ENCODE peak calls at places on chromosomes 2 and 18, in six cellular contexts. B is pancreas; P is aorta; W is mesendoderm; X is SJSA1; M is CD8-positive, alpha-beta T cell. D is an unnamed sample.

GRCh38 chr2:72142743-72143440 is 4.8 kb downstream of the CYP26B1 start:
- DNase-seq in X (no peak), P (peak; percentile 77), B (no peak), M (no peak), W (peak; percentile 60), D (no peak)

GRCh38 chr18:79772108-79772864 is 25.5 kb upstream of the KCNG2 start:
- DNase-seq in X (no peak), B (no peak), W (no peak), M (no peak), P (peak; percentile 38), D (no peak)

GRCh38 chr2:207075456-207075855 is 90.3 kb downstream of the KLF7 start:
- DNase-seq in X (no peak), P (no peak), B (no peak), M (no peak), W (no peak), D (no peak)

GRCh38 chr2:10382313-10383061 is 65.6 kb downstream of the ODC1 start:
- DNase-seq in M (peak; percentile 50), W (peak; percentile 64), B (no peak), P (peak; percentile 64), X (no peak), D (no peak)

GRCh38 chr2:241636983-241637232 is at the start of gene THAP4:
- DNase-seq in X (no peak), P (peak; percentile 77), W (no peak), M (peak; percentile 54), B (peak; percentile 81), D (no peak)

GRCh38 chr18:74745658-74746403 is 148.2 kb downstream of the ZNF407 start:
- DNase-seq in W (no peak), M (no peak), B (no peak), P (no peak), X (peak; percentile 52), D (peak; percentile 40)

GRCh38 chr2:98869868-98870267 is 66.2 kb downstream of the CRACDL start:
- DNase-seq in B (peak; percentile 87), P (no peak), M (no peak), W (no peak), X (no peak), D (no peak)

GRCh38 chr2:54708584-54709340 is 14.7 kb upstream of the EML6 start:
- DNase-seq in X (no peak), W (peak; percentile 22), B (peak; percentile 72), P (peak; percentile 70), M (peak; percentile 15), D (no peak)

GRCh38 chr2:134307334-134307733 is 53.5 kb downstream of the MGAT5 start:
- DNase-seq in X (no peak), W (no peak), B (no peak), M (no peak), P (no peak), D (no peak)

GRCh38 chr2:230908595-230909191 is 16.3 kb downstream of the GPR55 start:
- DNase-seq in W (peak; percentile 40), M (no peak), B (no peak), P (peak; percentile 15), X (peak; percentile 95), D (peak; percentile 70)

GRCh38 chr2:173264603-173265366 is 89.9 kb upstream of the CDCA7 start:
- DNase-seq in P (peak; percentile 69), X (no peak), B (no peak), W (peak; percentile 52), M (no peak), D (no peak)

GRCh38 chr2:111632661-111633060 is 251.3 kb downstream of the ANAPC1 start:
- DNase-seq in X (no peak), W (peak; percentile 26), M (no peak), B (no peak), P (no peak), D (no peak)

GRCh38 chr18:34871435-34871834 is 161.3 kb downstream of the DTNA start:
- DNase-seq in M (no peak), W (no peak), P (no peak), X (no peak), B (no peak), D (no peak)

GRCh38 chr2:69789129-69789528 is 40.3 kb upstream of the GMCL1 start:
- DNase-seq in M (no peak), B (no peak), X (peak; percentile 76), P (peak; percentile 67), W (peak; percentile 98), D (no peak)

GRCh38 chr2:6524678-6525367 is 340.9 kb downstream of the CMPK2 start:
- DNase-seq in B (no peak), X (no peak), P (no peak), W (no peak), M (no peak), D (no peak)

GRCh38 chr18:58584219-58585127 is 44.4 kb downstream of the ALPK2 start:
- DNase-seq in M (no peak), X (peak; percentile 87), B (no peak), W (peak; percentile 93), P (no peak), D (no peak)

GRCh38 chr2:239932881-239933735 is 92.0 kb downstream of the NDUFA10 start:
- DNase-seq in P (peak; percentile 29), X (no peak), M (no peak), W (no peak), B (no peak), D (no peak)

GRCh38 chr18:74225193-74225840 is 66.4 kb downstream of the CYB5A start:
- DNase-seq in W (peak; percentile 27), B (no peak), M (no peak), X (no peak), P (no peak), D (no peak)

GRCh38 chr18:40313030-40313642 is 1641.9 kb upstream of the PIK3C3 start:
- DNase-seq in M (no peak), X (no peak), P (no peak), B (no peak), W (no peak), D (no peak)

GRCh38 chr2:238949710-238950345 is 101.9 kb downstream of the TWIST2 start:
- DNase-seq in B (no peak), M (no peak), P (no peak), X (no peak), W (no peak), D (no peak)

GRCh38 chr2:231644426-231644825 is 51.8 kb downstream of the TEX44 start:
- DNase-seq in M (no peak), B (no peak), X (no peak), W (no peak), P (no peak), D (no peak)

GRCh38 chr2:23597687-23598086 is 212.7 kb downstream of the KLHL29 start:
- DNase-seq in W (no peak), P (no peak), M (no peak), X (no peak), B (no peak), D (no peak)

GRCh38 chr2:86143926-86144685 is 38.1 kb downstream of the PTCD3 start:
- DNase-seq in W (no peak), P (no peak), X (no peak), B (no peak), M (no peak), D (no peak)

GRCh38 chr2:86143307-86143706 is 37.3 kb downstream of the PTCD3 start:
- DNase-seq in W (no peak), B (no peak), X (no peak), M (no peak), P (no peak), D (no peak)

GRCh38 chr2:86140969-86141392 is 34.9 kb downstream of the PTCD3 start:
- DNase-seq in X (no peak), M (no peak), W (no peak), P (no peak), B (no peak), D (no peak)

GRCh38 chr2:86139981-86140380 is 33.9 kb downstream of the PTCD3 start:
- DNase-seq in X (no peak), M (no peak), W (no peak), B (no peak), P (no peak), D (no peak)

DNA sequence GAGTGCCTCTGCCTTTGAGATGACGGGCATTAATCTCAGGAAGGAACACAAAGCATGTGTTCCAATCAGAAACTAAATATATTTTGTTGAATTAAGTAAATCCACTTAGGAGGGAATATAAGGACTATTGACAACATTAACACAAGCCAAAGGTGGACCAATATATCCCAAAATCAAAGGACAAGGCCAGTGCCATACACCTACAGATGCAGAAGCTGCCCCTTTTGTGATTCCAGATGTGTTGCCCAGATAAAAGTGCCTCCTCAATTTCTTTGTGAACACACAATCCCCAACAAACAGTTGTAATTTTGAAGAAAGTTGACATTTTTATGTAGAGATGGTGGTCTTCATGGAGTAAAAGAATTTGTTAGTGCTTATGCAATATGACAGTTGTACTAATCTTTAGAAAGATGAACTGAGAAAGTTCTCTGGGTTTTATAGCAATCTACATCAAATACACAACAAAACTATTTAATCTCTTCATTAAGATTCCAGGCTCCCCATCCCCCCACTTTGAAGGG is 36.8 kb downstream of the PTCD3 start:
- DNase-seq in X (no peak), B (no peak), M (no peak), W (no peak), P (no peak), D (no peak)
- H3K36me3 ChIP-seq in X (peaks cover 92% of the 10 kb centered on the region), B (no peaks in the 10 kb centered on the region), M (peaks cover 46% of the 10 kb centered on the region), W (peaks cover 16% of the 10 kb centered on the region), P (peaks cover 15% of the 10 kb centered on the region), D (peaks cover 34% of the 10 kb centered on the region)

GRCh38 chr2:3462493-3463104 is 56.7 kb downstream of the ADI1 start:
- DNase-seq in P (no peak), B (no peak), W (no peak), M (no peak), X (no peak), D (no peak)

GRCh38 chr2:3459185-3460015 is 59.9 kb downstream of the ADI1 start:
- DNase-seq in M (no peak), X (no peak), P (no peak), W (no peak), B (peak; percentile 46), D (no peak)

GRCh38 chr2:3461781-3462492 is 57.4 kb downstream of the ADI1 start:
- DNase-seq in M (no peak), B (no peak), P (no peak), X (peak; percentile 54), W (peak; percentile 45), D (peak; percentile 28)

GRCh38 chr2:3460161-3460560 is 59.2 kb downstream of the ADI1 start:
- DNase-seq in B (no peak), P (no peak), M (no peak), X (no peak), W (no peak), D (no peak)

GRCh38 chr2:3460831-3461544 is 58.3 kb downstream of the ADI1 start:
- DNase-seq in M (no peak), X (no peak), W (no peak), P (no peak), B (peak; percentile 55), D (no peak)
- H3K36me3 ChIP-seq in M (peaks cover 15% of the 10 kb centered on the region), X (peaks cover 34% of the 10 kb centered on the region), W (peaks cover 7% of the 10 kb centered on the region), P (no peaks in the 10 kb centered on the region), B (peaks cover 3% of the 10 kb centered on the region), D (no peaks in the 10 kb centered on the region)

GRCh38 chr18:77098554-77099174 is 33.9 kb downstream of the MBP start:
- DNase-seq in P (no peak), W (peak; percentile 56), X (no peak), B (no peak), M (no peak), D (no peak)
- H3K36me3 ChIP-seq in P (no peaks in the 10 kb centered on the region), W (no peaks in the 10 kb centered on the region), X (no peaks in the 10 kb centered on the region), B (no peaks in the 10 kb centered on the region), M (peaks cover 9% of the 10 kb centered on the region), D (peaks cover 24% of the 10 kb centered on the region)

GRCh38 chr18:41992698-41993097 is 37.7 kb downstream of the PIK3C3 start:
- DNase-seq in M (no peak), W (no peak), B (no peak), X (no peak), P (no peak), D (no peak)
- H3K36me3 ChIP-seq in M (peaks cover 19% of the 10 kb centered on the region), W (no peaks in the 10 kb centered on the region), B (no peaks in the 10 kb centered on the region), X (peaks cover 16% of the 10 kb centered on the region), P (peaks cover 3% of the 10 kb centered on the region), D (peaks cover 3% of the 10 kb centered on the region)